ENCODE peak calls at places on chromosome 19, in six cellular contexts. One of them, this sample, is unnamed.

GRCh38 chr19:54002495-54003315 is 11.3 kb downstream of the CACNG6 start:
- DNase-seq in HepG2: no peak
- DNase-seq in GM12891: no peak
- DNase-seq in K562: no peak
- DNase-seq in H1: no peak
- DNase-seq in GM12878: no peak
- DNase-seq in this sample: no peak

GRCh38 chr19:9842834-9843625 is 7.9 kb downstream of the PIN1 start:
- DNase-seq in HepG2: no peak
- DNase-seq in GM12891: no peak
- DNase-seq in K562: no peak
- DNase-seq in H1: no peak
- DNase-seq in GM12878: no peak
- DNase-seq in this sample: no peak

GRCh38 chr19:47075941-47076340 is 27.5 kb upstream of the TMEM160 start:
- DNase-seq in HepG2: no peak
- DNase-seq in GM12891: no peak
- DNase-seq in K562: no peak
- DNase-seq in H1: no peak
- DNase-seq in GM12878: no peak
- DNase-seq in this sample: no peak

GRCh38 chr19:30222428-30222873 is 149.7 kb upstream of the ZNF536 start:
- DNase-seq in HepG2: no peak
- DNase-seq in GM12891: no peak
- DNase-seq in K562: peak
- DNase-seq in H1: no peak
- DNase-seq in GM12878: no peak
- DNase-seq in this sample: peak

GRCh38 chr19:824885-825284 is 2.8 kb upstream of the AZU1 start:
- DNase-seq in HepG2: no peak
- DNase-seq in GM12891: no peak
- DNase-seq in K562: no peak
- DNase-seq in H1: no peak
- DNase-seq in GM12878: no peak
- DNase-seq in this sample: no peak

GRCh38 chr19:4687396-4687795 is 17.3 kb upstream of the MYDGF start:
- DNase-seq in HepG2: no peak
- DNase-seq in GM12891: no peak
- DNase-seq in K562: no peak
- DNase-seq in H1: no peak
- DNase-seq in GM12878: no peak
- DNase-seq in this sample: no peak

GRCh38 chr19:17321655-17322489 is 12.5 kb downstream of the DDA1 start:
- DNase-seq in HepG2: no peak
- DNase-seq in GM12891: no peak
- DNase-seq in K562: no peak
- DNase-seq in H1: no peak
- DNase-seq in GM12878: no peak
- DNase-seq in this sample: no peak

GRCh38 chr19:14061751-14062557 is at the start of gene PALM3:
- DNase-seq in HepG2: no peak
- DNase-seq in GM12891: no peak
- DNase-seq in K562: peak
- DNase-seq in H1: no peak
- DNase-seq in GM12878: no peak
- DNase-seq in this sample: no peak

GRCh38 chr19:46722421-46723022 is 5.6 kb upstream of the PRKD2 start:
- DNase-seq in HepG2: no peak
- DNase-seq in GM12891: no peak
- DNase-seq in K562: no peak
- DNase-seq in H1: no peak
- DNase-seq in GM12878: no peak
- DNase-seq in this sample: no peak

GRCh38 chr19:15836595-15837398 is 21.3 kb upstream of the OR10H1 start:
- DNase-seq in HepG2: peak
- DNase-seq in GM12891: peak
- DNase-seq in K562: peak
- DNase-seq in H1: no peak
- DNase-seq in GM12878: peak
- DNase-seq in this sample: peak

GRCh38 chr19:58514564-58515020 is 2.8 kb upstream of the SLC27A5 start:
- DNase-seq in HepG2: no peak
- DNase-seq in GM12891: no peak
- DNase-seq in K562: no peak
- DNase-seq in H1: no peak
- DNase-seq in GM12878: no peak
- DNase-seq in this sample: no peak

GRCh38 chr19:16882146-16882545 is 6.7 kb upstream of the F2RL3 start:
- DNase-seq in HepG2: no peak
- DNase-seq in GM12891: no peak
- DNase-seq in K562: no peak
- DNase-seq in H1: no peak
- DNase-seq in GM12878: no peak
- DNase-seq in this sample: no peak

GRCh38 chr19:31262673-31263308 is 86.4 kb downstream of the TSHZ3 start:
- DNase-seq in HepG2: no peak
- DNase-seq in GM12891: no peak
- DNase-seq in K562: no peak
- DNase-seq in H1: no peak
- DNase-seq in GM12878: no peak
- DNase-seq in this sample: no peak

GRCh38 chr19:33134571-33135041 is 2.7 kb downstream of the WDR88 start:
- DNase-seq in HepG2: no peak
- DNase-seq in GM12891: peak
- DNase-seq in K562: peak
- DNase-seq in H1: no peak
- DNase-seq in GM12878: no peak
- DNase-seq in this sample: no peak

GRCh38 chr19:4064551-4065260 is 2.0 kb downstream of the ZBTB7A start:
- DNase-seq in HepG2: no peak
- DNase-seq in GM12891: no peak
- DNase-seq in K562: peak
- DNase-seq in H1: no peak
- DNase-seq in GM12878: no peak
- DNase-seq in this sample: no peak

GRCh38 chr19:15702590-15702930 is 25.3 kb upstream of the OR10H2 start:
- DNase-seq in HepG2: peak
- DNase-seq in GM12891: no peak
- DNase-seq in K562: peak
- DNase-seq in H1: no peak
- DNase-seq in GM12878: no peak
- DNase-seq in this sample: no peak

GRCh38 chr19:14475251-14476073 is at the start of gene PTGER1:
- DNase-seq in HepG2: no peak
- DNase-seq in GM12891: no peak
- DNase-seq in K562: peak
- DNase-seq in H1: no peak
- DNase-seq in GM12878: no peak
- DNase-seq in this sample: no peak

GRCh38 chr19:19460258-19460731 is 54.8 kb downstream of the GATAD2A start:
- DNase-seq in HepG2: no peak
- DNase-seq in GM12891: no peak
- DNase-seq in K562: no peak
- DNase-seq in H1: no peak
- DNase-seq in GM12878: no peak
- DNase-seq in this sample: no peak

GRCh38 chr19:31350033-31350692 is 927 bp upstream of the TSHZ3 start:
- DNase-seq in HepG2: no peak
- DNase-seq in GM12891: no peak
- DNase-seq in K562: no peak
- DNase-seq in H1: no peak
- DNase-seq in GM12878: no peak
- DNase-seq in this sample: no peak

GRCh38 chr19:22620401-22620800 is 13.7 kb upstream of the ZNF492 start:
- DNase-seq in HepG2: no peak
- DNase-seq in GM12891: no peak
- DNase-seq in K562: no peak
- DNase-seq in H1: no peak
- DNase-seq in GM12878: no peak
- DNase-seq in this sample: no peak

GRCh38 chr19:17902701-17903100 is 30.1 kb upstream of the CCDC124 start:
- DNase-seq in HepG2: no peak
- DNase-seq in GM12891: no peak
- DNase-seq in K562: no peak
- DNase-seq in H1: no peak
- DNase-seq in GM12878: no peak
- DNase-seq in this sample: no peak

GRCh38 chr19:652467-653389 is 10.3 kb downstream of the RNF126 start:
- DNase-seq in HepG2: no peak
- DNase-seq in GM12891: no peak
- DNase-seq in K562: no peak
- DNase-seq in H1: no peak
- DNase-seq in GM12878: no peak
- DNase-seq in this sample: no peak

GRCh38 chr19:15177269-15178116 is 23.3 kb downstream of the NOTCH3 start:
- DNase-seq in HepG2: peak
- DNase-seq in GM12891: peak
- DNase-seq in K562: peak
- DNase-seq in H1: peak
- DNase-seq in GM12878: peak
- DNase-seq in this sample: peak

GRCh38 chr19:55014714-55015113 is 23.4 kb downstream of the GP6 start:
- DNase-seq in HepG2: no peak
- DNase-seq in GM12891: no peak
- DNase-seq in K562: no peak
- DNase-seq in H1: no peak
- DNase-seq in GM12878: no peak
- DNase-seq in this sample: peak

DNA sequence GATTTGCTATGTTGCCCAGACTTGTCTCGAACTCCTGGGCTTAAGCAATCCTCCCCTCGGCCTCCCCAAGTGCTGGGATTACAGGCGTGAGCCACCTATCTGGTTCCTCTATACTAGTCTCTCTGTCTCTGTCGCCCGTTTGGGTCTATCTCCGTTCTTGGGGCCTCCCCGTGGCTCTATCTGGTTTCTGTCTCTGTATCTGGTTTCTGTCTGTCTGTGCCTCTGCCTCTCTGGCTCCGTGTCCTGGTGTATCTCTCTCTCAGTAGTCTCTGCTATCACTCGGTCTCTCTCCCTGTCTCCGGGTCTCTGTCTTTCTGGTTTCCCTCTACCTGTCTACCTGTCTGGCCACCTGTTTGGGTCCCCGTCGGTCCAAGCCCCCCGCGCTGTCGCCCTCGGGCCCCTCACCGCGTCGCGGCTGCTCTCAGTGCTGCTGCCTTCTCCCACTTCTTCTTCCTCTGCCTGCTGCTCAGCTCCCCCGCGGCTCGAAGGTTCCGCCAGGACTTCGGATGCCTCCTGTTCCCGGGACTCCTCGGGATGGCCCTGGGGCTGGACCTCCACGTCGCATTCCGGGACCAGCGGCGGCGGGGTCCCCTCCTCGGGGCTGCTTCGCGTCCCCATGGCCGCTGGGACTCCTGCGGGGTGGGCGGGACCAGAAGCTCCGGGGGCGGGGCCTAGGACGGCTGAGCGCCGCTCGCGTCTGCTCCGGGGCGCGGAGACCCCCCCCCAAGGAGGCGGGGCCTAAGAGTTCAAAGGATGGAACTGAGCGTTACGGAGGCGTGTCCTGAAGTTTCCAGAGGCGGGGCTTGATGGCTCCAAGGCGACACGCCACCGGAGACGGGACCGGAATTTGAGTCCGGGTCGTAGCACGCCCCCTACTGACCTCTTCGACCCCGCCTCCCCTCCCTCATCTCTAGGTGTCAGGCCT is 783 bp downstream of the PHLDB3 start:
- DNase-seq in HepG2: peak
- DNase-seq in GM12891: peak
- DNase-seq in K562: peak
- DNase-seq in H1: peak
- DNase-seq in GM12878: peak
- DNase-seq in this sample: peak
- TF ChIP-seq POLR2A in HepG2: peak
- TF ChIP-seq POLR2A in GM12891: no peak
- TF ChIP-seq POLR2A in K562: peak
- TF ChIP-seq POLR2A in H1: no peak
- TF ChIP-seq POLR2A in GM12878: peak
- TF ChIP-seq POLR2A in this sample: no peak

DNA sequence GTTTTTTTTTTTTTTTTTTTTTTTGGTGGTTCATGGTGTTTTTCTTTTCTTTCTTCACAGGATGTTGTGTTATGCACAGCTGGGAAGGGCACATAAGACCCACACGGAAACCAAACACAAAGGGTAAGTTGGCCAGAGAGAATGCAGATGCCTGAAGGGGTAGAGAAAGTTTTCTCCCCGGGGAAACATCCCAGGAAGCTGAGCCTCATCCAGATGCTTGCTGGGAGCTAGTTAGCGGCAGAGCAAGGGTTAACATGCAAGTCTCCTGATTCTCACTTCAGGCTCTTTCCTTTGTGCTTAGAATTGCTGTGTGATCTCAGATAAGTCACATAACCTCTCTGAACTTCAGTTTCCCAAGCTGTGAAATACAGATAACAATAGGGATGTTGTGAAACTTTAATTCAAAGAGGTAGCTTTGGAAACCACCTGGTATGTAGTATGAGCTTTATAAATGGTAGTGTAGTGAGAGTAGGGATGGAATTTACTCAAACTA is 3.1 kb downstream of the ADGRE1 start:
- DNase-seq in HepG2: no peak
- DNase-seq in GM12891: no peak
- DNase-seq in K562: no peak
- DNase-seq in H1: no peak
- DNase-seq in GM12878: no peak
- DNase-seq in this sample: no peak
- TF ChIP-seq TAF1 in HepG2: no peak
- TF ChIP-seq TAF1 in GM12891: no peak
- TF ChIP-seq TAF1 in K562: no peak
- TF ChIP-seq TAF1 in H1: no peak
- TF ChIP-seq TAF1 in GM12878: no peak
- TF ChIP-seq TAF1 in this sample: no peak

GRCh38 chr19:49840321-49840720 is 10.6 kb upstream of the PTOV1 start:
- DNase-seq in HepG2: no peak
- DNase-seq in GM12891: no peak
- DNase-seq in K562: no peak
- DNase-seq in H1: no peak
- DNase-seq in GM12878: no peak
- DNase-seq in this sample: no peak

GRCh38 chr19:49837425-49837824 is 13.5 kb upstream of the PTOV1 start:
- DNase-seq in HepG2: no peak
- DNase-seq in GM12891: no peak
- DNase-seq in K562: no peak
- DNase-seq in H1: no peak
- DNase-seq in GM12878: no peak
- DNase-seq in this sample: no peak

GRCh38 chr19:49840736-49841249 is 10.2 kb upstream of the PTOV1 start:
- DNase-seq in HepG2: no peak
- DNase-seq in GM12891: no peak
- DNase-seq in K562: no peak
- DNase-seq in H1: no peak
- DNase-seq in GM12878: no peak
- DNase-seq in this sample: no peak

GRCh38 chr19:49837009-49837310 is 14.0 kb upstream of the PTOV1 start:
- DNase-seq in HepG2: no peak
- DNase-seq in GM12891: no peak
- DNase-seq in K562: no peak
- DNase-seq in H1: no peak
- DNase-seq in GM12878: no peak
- DNase-seq in this sample: no peak

GRCh38 chr19:49838816-49839588 is 12.0 kb upstream of the PTOV1 start:
- DNase-seq in HepG2: no peak
- DNase-seq in GM12891: no peak
- DNase-seq in K562: no peak
- DNase-seq in H1: no peak
- DNase-seq in GM12878: no peak
- DNase-seq in this sample: no peak
- TF ChIP-seq POLR2A in HepG2: no peak
- TF ChIP-seq POLR2A in GM12891: peak
- TF ChIP-seq POLR2A in K562: no peak
- TF ChIP-seq POLR2A in H1: no peak
- TF ChIP-seq POLR2A in GM12878: no peak
- TF ChIP-seq POLR2A in this sample: no peak

GRCh38 chr19:40365613-40366401 is 17.3 kb downstream of the PLD3 start:
- DNase-seq in HepG2: no peak
- DNase-seq in GM12891: peak
- DNase-seq in K562: peak
- DNase-seq in H1: peak
- DNase-seq in GM12878: no peak
- DNase-seq in this sample: peak
- TF ChIP-seq TAF1 in HepG2: no peak
- TF ChIP-seq TAF1 in GM12891: peak
- TF ChIP-seq TAF1 in K562: peak
- TF ChIP-seq TAF1 in H1: peak
- TF ChIP-seq TAF1 in GM12878: peak
- TF ChIP-seq TAF1 in this sample: no peak